ENCODE peak calls at places on chromosomes 7 and 10, in ten cellular contexts. Y is cardiac fibroblast, D is AG04450, G is ovary, V is adrenal gland, F is A549, X is fibroblast of lung, Z is mesothelial cell of epicardium, S is Calu3, L is OCI-LY7. H is an unnamed sample.

GRCh38 chr7:136020556-136020955 is 43.4 kb upstream of the MTPN start:
- DNase-seq in Z (no peak), L (no peak), V (no peak), F (no peak), G (no peak), X (no peak), S (no peak), D (no peak), Y (no peak), H (no peak)

GRCh38 chr7:134660242-134660785 is 13.7 kb downstream of the BPGM start:
- DNase-seq in L (no peak), D (no peak), S (no peak), X (peak), Y (peak), G (no peak), Z (no peak), F (no peak), V (no peak), H (no peak)

GRCh38 chr7:92296898-92297435 is 51.2 kb downstream of the ANKIB1 start:
- DNase-seq in Y (no peak), V (no peak), Z (no peak), L (no peak), D (no peak), F (no peak), X (no peak), S (no peak), G (no peak), H (no peak)

GRCh38 chr7:156139112-156139511 is 326.8 kb upstream of the SHH start:
- DNase-seq in L (no peak), G (no peak), X (no peak), V (no peak), F (no peak), D (no peak), Z (no peak), Y (no peak), S (no peak), H (no peak)

GRCh38 chr10:29613791-29614190 is 21.0 kb downstream of the SVIL start:
- DNase-seq in V (no peak), L (no peak), Z (no peak), X (peak), S (no peak), F (no peak), Y (no peak), G (no peak), D (no peak), H (no peak)

GRCh38 chr7:155702616-155703015 is 58.2 kb downstream of the RBM33 start:
- DNase-seq in Z (no peak), D (no peak), X (peak), Y (peak), G (no peak), L (no peak), S (peak), V (no peak), F (no peak), H (no peak)

GRCh38 chr7:149006345-149006725 is 22.0 kb downstream of the PDIA4 start:
- DNase-seq in D (no peak), F (no peak), V (no peak), L (no peak), X (no peak), G (no peak), Y (no peak), Z (no peak), S (no peak), H (no peak)

GRCh38 chr10:5481121-5481520 is 18.2 kb downstream of the CALML5 start:
- DNase-seq in X (no peak), G (no peak), Y (no peak), D (no peak), F (no peak), Z (no peak), L (no peak), V (no peak), S (no peak), H (no peak)

GRCh38 chr10:63866747-63867140 is 345.5 kb downstream of the REEP3 start:
- DNase-seq in V (no peak), X (no peak), D (no peak), Z (no peak), Y (peak), F (peak), G (no peak), L (peak), S (peak), H (no peak)

GRCh38 chr7:4200546-4201094 is 481.5 kb upstream of the FOXK1 start:
- DNase-seq in F (no peak), S (no peak), Y (no peak), L (no peak), D (no peak), X (no peak), G (no peak), Z (no peak), V (no peak), H (no peak)

GRCh38 chr7:127064-127598 is 65.2 kb upstream of the FAM20C start:
- DNase-seq in D (no peak), Z (no peak), F (no peak), Y (no peak), L (no peak), V (no peak), X (no peak), G (no peak), S (no peak), H (no peak)

GRCh38 chr7:78427209-78427608 is 628.6 kb downstream of the PHTF2 start:
- DNase-seq in Z (no peak), S (no peak), X (no peak), V (no peak), F (no peak), D (no peak), Y (no peak), G (no peak), L (no peak), H (no peak)
- TF ChIP-seq CTCF in Z (no peak), S (no peak), X (no peak), V (no peak), F (no peak), D (no peak), Y (no peak), G (no peak), L (no peak), H (no peak)

GRCh38 chr10:70267161-70267933 is 16.5 kb downstream of the NPFFR1 start:
- DNase-seq in G (no peak), S (peak), F (peak), L (peak), X (peak), D (peak), Y (peak), Z (no peak), V (peak), H (no peak)
- TF ChIP-seq CTCF in G (no peak), S (peak), F (peak), L (peak), X (no peak), D (peak), Y (peak), Z (no peak), V (no peak), H (no peak)

GRCh38 chr10:70901276-70901878 is 13.0 kb upstream of the PCBD1 start:
- DNase-seq in V (no peak), G (no peak), Z (no peak), Y (no peak), F (no peak), X (no peak), D (no peak), S (no peak), L (no peak), H (peak)

GRCh38 chr10:70905071-70906021 is 17.0 kb upstream of the PCBD1 start:
- DNase-seq in Z (no peak), G (no peak), X (no peak), S (no peak), Y (no peak), L (no peak), F (no peak), D (no peak), V (no peak), H (peak)

GRCh38 chr10:70903262-70903921 is 15.0 kb upstream of the PCBD1 start:
- DNase-seq in V (peak), L (peak), G (peak), S (peak), Y (peak), Z (peak), F (peak), X (peak), D (peak), H (peak)

GRCh38 chr10:70906031-70906804 is 17.9 kb upstream of the PCBD1 start:
- DNase-seq in V (no peak), S (no peak), Y (no peak), X (no peak), F (no peak), G (no peak), D (no peak), L (no peak), Z (no peak), H (no peak)

DNA sequence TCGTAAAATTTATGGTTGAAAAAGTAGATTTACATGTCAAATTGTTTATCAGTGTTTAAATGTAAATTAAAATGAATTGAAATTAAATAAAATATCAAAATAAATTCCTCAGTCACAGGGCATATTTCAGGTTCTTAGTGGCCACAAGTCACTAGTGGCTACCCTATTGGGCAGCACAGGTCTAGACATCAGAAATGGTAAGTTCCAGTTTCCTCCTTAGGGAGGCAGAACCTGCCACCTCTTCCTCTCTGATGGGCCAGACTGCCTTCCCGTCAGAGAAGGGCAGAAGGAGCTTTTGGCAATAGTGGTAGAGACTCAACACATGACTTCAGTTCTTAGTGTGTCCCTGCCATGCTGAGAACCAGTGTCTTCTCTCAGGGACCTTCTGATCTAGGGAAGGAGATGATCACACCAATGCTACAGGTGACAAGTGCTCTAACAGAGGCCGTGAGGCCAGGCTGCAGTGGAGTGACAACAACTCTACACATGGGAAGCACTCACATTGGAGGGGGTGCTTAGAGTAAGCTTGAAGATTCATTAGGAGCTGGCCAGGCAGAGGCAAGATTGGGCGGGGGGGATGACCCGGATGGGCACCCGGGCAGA is 14.4 kb upstream of the PCBD1 start:
- DNase-seq in S (no peak), V (no peak), F (peak), Y (no peak), L (no peak), Z (no peak), X (no peak), D (no peak), G (no peak), H (no peak)
- TF ChIP-seq CTCF in S (no peak), V (no peak), F (no peak), Y (no peak), L (no peak), Z (no peak), X (no peak), D (no peak), G (no peak), H (no peak)

DNA sequence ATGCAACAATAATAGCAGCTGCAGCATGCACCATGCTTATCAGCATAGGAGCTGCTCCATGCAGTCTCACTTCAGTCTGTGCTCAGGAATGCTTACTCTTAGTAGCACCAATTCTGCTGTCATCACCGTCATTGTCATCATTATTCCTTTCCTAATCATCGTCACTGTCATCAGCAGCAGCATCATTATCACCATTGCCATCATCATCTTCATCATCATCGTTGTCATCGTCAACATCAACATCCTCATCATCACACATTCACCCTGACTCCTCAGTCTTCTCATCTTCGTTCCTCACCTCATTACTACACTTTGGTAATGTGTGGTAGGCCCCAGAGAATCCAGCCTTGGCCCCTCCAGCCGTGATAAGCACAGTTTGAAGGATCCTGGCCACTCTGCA is 545.0 kb downstream of the TNS3 start:
- DNase-seq in D (no peak), Z (no peak), X (no peak), Y (no peak), S (no peak), F (no peak), V (no peak), G (no peak), L (no peak), H (no peak)
- TF ChIP-seq CTCF in D (no peak), Z (no peak), X (no peak), Y (no peak), S (no peak), F (no peak), V (no peak), G (no peak), L (no peak), H (no peak)

GRCh38 chr7:101171442-101171837 is 6.1 kb upstream of the VGF start:
- DNase-seq in G (no peak), X (no peak), L (no peak), D (no peak), Z (no peak), V (no peak), S (no peak), F (no peak), Y (no peak), H (no peak)
- TF ChIP-seq CTCF in G (no peak), X (no peak), L (no peak), D (peak), Z (no peak), V (no peak), S (no peak), F (no peak), Y (peak), H (no peak)

GRCh38 chr10:11270858-11271179 is 253.1 kb downstream of the CELF2 start:
- DNase-seq in L (no peak), S (no peak), X (no peak), Y (no peak), D (no peak), V (no peak), Z (no peak), G (no peak), F (no peak), H (no peak)
- TF ChIP-seq CTCF in L (peak), S (peak), X (no peak), Y (no peak), D (no peak), V (no peak), Z (no peak), G (no peak), F (peak), H (no peak)

GRCh38 chr7:120731276-120731675 is 126.7 kb downstream of the TSPAN12 start:
- DNase-seq in L (no peak), Y (no peak), F (no peak), G (no peak), V (no peak), S (no peak), Z (no peak), D (no peak), X (no peak), H (no peak)

GRCh38 chr7:120732256-120732655 is 125.7 kb downstream of the TSPAN12 start:
- DNase-seq in X (no peak), S (no peak), D (no peak), G (no peak), V (no peak), F (no peak), Z (no peak), L (no peak), Y (peak), H (no peak)

GRCh38 chr7:120733835-120734234 is 124.1 kb downstream of the TSPAN12 start:
- DNase-seq in S (no peak), Z (no peak), L (no peak), Y (no peak), G (no peak), X (no peak), F (no peak), V (no peak), D (no peak), H (no peak)

GRCh38 chr7:120735791-120736190 is 122.2 kb downstream of the TSPAN12 start:
- DNase-seq in Z (no peak), G (no peak), L (no peak), V (no peak), S (no peak), X (peak), D (no peak), F (no peak), Y (peak), H (no peak)

GRCh38 chr7:120733143-120733542 is 124.8 kb downstream of the TSPAN12 start:
- DNase-seq in X (peak), Y (peak), L (no peak), Z (no peak), S (no peak), V (no peak), D (peak), G (no peak), F (peak), H (no peak)
- TF ChIP-seq CTCF in X (no peak), Y (peak), L (no peak), Z (no peak), S (no peak), V (peak), D (peak), G (no peak), F (no peak), H (no peak)